ENCODE peak calls at places on chromosome 20, in eight cellular contexts. One of them, this sample, is unnamed.

GRCh38 chr20:58719258-58719657 is 26.7 kb downstream of the NPEPL1 start:
- DNase-seq in WTC11: peak; percentile 2
- DNase-seq in GM12878: no peak
- DNase-seq in A549: no peak
- DNase-seq in endothelial cell of umbilical vein: no peak
- DNase-seq in SK-N-SH: no peak
- DNase-seq in HCT116: no peak
- DNase-seq in HepG2: no peak
- DNase-seq in this sample: peak; percentile 0

GRCh38 chr20:50317644-50318043 is 127.0 kb downstream of the CEBPB start:
- DNase-seq in HepG2: no peak
- DNase-seq in HCT116: no peak
- DNase-seq in endothelial cell of umbilical vein: no peak
- DNase-seq in WTC11: no peak
- DNase-seq in GM12878: no peak
- DNase-seq in SK-N-SH: no peak
- DNase-seq in A549: no peak
- DNase-seq in this sample: no peak

GRCh38 chr20:1301031-1301529 is 27.9 kb downstream of the SDCBP2 start:
- DNase-seq in GM12878: no peak
- DNase-seq in SK-N-SH: no peak
- DNase-seq in HepG2: no peak
- DNase-seq in endothelial cell of umbilical vein: peak; percentile 64
- DNase-seq in A549: peak; percentile 31
- DNase-seq in HCT116: peak; percentile 18
- DNase-seq in WTC11: no peak
- DNase-seq in this sample: peak; percentile 77

GRCh38 chr20:5119143-5119434 is 669 bp downstream of the PCNA start:
- DNase-seq in endothelial cell of umbilical vein: no peak
- DNase-seq in HepG2: no peak
- DNase-seq in GM12878: no peak
- DNase-seq in WTC11: no peak
- DNase-seq in HCT116: no peak
- DNase-seq in A549: no peak
- DNase-seq in SK-N-SH: no peak
- DNase-seq in this sample: no peak

GRCh38 chr20:1827974-1828785 is 67.0 kb upstream of the SIRPA start:
- DNase-seq in HepG2: peak; percentile 99
- DNase-seq in HCT116: peak; percentile 24
- DNase-seq in WTC11: no peak
- DNase-seq in SK-N-SH: no peak
- DNase-seq in GM12878: no peak
- DNase-seq in endothelial cell of umbilical vein: no peak
- DNase-seq in A549: peak; percentile 58
- DNase-seq in this sample: no peak

GRCh38 chr20:22098451-22098850 is 393.0 kb downstream of the PAX1 start:
- DNase-seq in SK-N-SH: no peak
- DNase-seq in HepG2: no peak
- DNase-seq in A549: no peak
- DNase-seq in GM12878: no peak
- DNase-seq in HCT116: no peak
- DNase-seq in endothelial cell of umbilical vein: no peak
- DNase-seq in WTC11: no peak
- DNase-seq in this sample: no peak

GRCh38 chr20:49986049-49986448 is 3.3 kb downstream of the SNAI1 start:
- DNase-seq in SK-N-SH: no peak
- DNase-seq in GM12878: no peak
- DNase-seq in endothelial cell of umbilical vein: no peak
- DNase-seq in A549: no peak
- DNase-seq in WTC11: no peak
- DNase-seq in HCT116: no peak
- DNase-seq in HepG2: no peak
- DNase-seq in this sample: no peak

GRCh38 chr20:6673071-6673470 is 94.4 kb upstream of the BMP2 start:
- DNase-seq in HepG2: no peak
- DNase-seq in HCT116: no peak
- DNase-seq in SK-N-SH: no peak
- DNase-seq in WTC11: no peak
- DNase-seq in A549: no peak
- DNase-seq in GM12878: no peak
- DNase-seq in endothelial cell of umbilical vein: peak; percentile 97
- DNase-seq in this sample: no peak

GRCh38 chr20:31661625-31662371 is 24.1 kb downstream of the COX4I2 start:
- DNase-seq in GM12878: no peak
- DNase-seq in HCT116: peak; percentile 40
- DNase-seq in endothelial cell of umbilical vein: peak; percentile 75
- DNase-seq in SK-N-SH: peak; percentile 91
- DNase-seq in A549: peak; percentile 83
- DNase-seq in HepG2: peak; percentile 76
- DNase-seq in WTC11: peak; percentile 87
- DNase-seq in this sample: peak; percentile 77

GRCh38 chr20:37336369-37337207 is 9.4 kb upstream of the SRC start:
- DNase-seq in endothelial cell of umbilical vein: no peak
- DNase-seq in SK-N-SH: peak; percentile 79
- DNase-seq in HCT116: no peak
- DNase-seq in HepG2: no peak
- DNase-seq in A549: no peak
- DNase-seq in WTC11: peak; percentile 58
- DNase-seq in GM12878: peak; percentile 94
- DNase-seq in this sample: peak; percentile 98

GRCh38 chr20:6654490-6655247 is 112.8 kb upstream of the BMP2 start:
- DNase-seq in WTC11: no peak
- DNase-seq in SK-N-SH: no peak
- DNase-seq in endothelial cell of umbilical vein: no peak
- DNase-seq in GM12878: no peak
- DNase-seq in A549: no peak
- DNase-seq in HCT116: no peak
- DNase-seq in HepG2: no peak
- DNase-seq in this sample: peak; percentile 43

GRCh38 chr20:38138086-38138777 is 26.8 kb downstream of the TGM2 start:
- DNase-seq in WTC11: peak; percentile 5
- DNase-seq in HepG2: no peak
- DNase-seq in GM12878: no peak
- DNase-seq in endothelial cell of umbilical vein: no peak
- DNase-seq in A549: no peak
- DNase-seq in SK-N-SH: no peak
- DNase-seq in HCT116: no peak
- DNase-seq in this sample: no peak

GRCh38 chr20:25457886-25458680 is 50.6 kb downstream of the GINS1 start:
- DNase-seq in GM12878: no peak
- DNase-seq in HepG2: no peak
- DNase-seq in WTC11: no peak
- DNase-seq in HCT116: no peak
- DNase-seq in endothelial cell of umbilical vein: no peak
- DNase-seq in SK-N-SH: no peak
- DNase-seq in A549: no peak
- DNase-seq in this sample: no peak

GRCh38 chr20:38084425-38084951 is 50.9 kb downstream of the RPRD1B start:
- DNase-seq in GM12878: no peak
- DNase-seq in A549: peak; percentile 29
- DNase-seq in HepG2: peak; percentile 79
- DNase-seq in SK-N-SH: no peak
- DNase-seq in WTC11: no peak
- DNase-seq in HCT116: no peak
- DNase-seq in endothelial cell of umbilical vein: peak; percentile 91
- DNase-seq in this sample: no peak

GRCh38 chr20:47440857-47441773 is 60.6 kb upstream of the NCOA3 start:
- DNase-seq in SK-N-SH: no peak
- DNase-seq in HCT116: no peak
- DNase-seq in WTC11: no peak
- DNase-seq in A549: peak; percentile 93
- DNase-seq in GM12878: no peak
- DNase-seq in HepG2: peak; percentile 45
- DNase-seq in endothelial cell of umbilical vein: no peak
- DNase-seq in this sample: no peak
- TF ChIP-seq MAX in SK-N-SH: peak; percentile 48
- TF ChIP-seq MAX in HCT116: peak; percentile 66
- TF ChIP-seq MAX in WTC11: no peak
- TF ChIP-seq MAX in A549: peak; percentile 92
- TF ChIP-seq MAX in GM12878: no peak
- TF ChIP-seq MAX in HepG2: no peak
- TF ChIP-seq MAX in endothelial cell of umbilical vein: no peak
- TF ChIP-seq MAX in this sample: no peak

GRCh38 chr20:54173653-54174451 is at the start of gene CYP24A1:
- DNase-seq in A549: peak; percentile 98
- DNase-seq in WTC11: peak; percentile 45
- DNase-seq in HepG2: peak; percentile 80
- DNase-seq in endothelial cell of umbilical vein: no peak
- DNase-seq in HCT116: no peak
- DNase-seq in GM12878: no peak
- DNase-seq in SK-N-SH: peak; percentile 52
- DNase-seq in this sample: peak; percentile 61
- TF ChIP-seq MAX in A549: peak; percentile 83
- TF ChIP-seq MAX in WTC11: peak; percentile 90
- TF ChIP-seq MAX in HepG2: peak; percentile 72
- TF ChIP-seq MAX in endothelial cell of umbilical vein: no peak
- TF ChIP-seq MAX in HCT116: peak; percentile 68
- TF ChIP-seq MAX in GM12878: no peak
- TF ChIP-seq MAX in SK-N-SH: peak; percentile 50
- TF ChIP-seq MAX in this sample: no peak

GRCh38 chr20:20297752-20298151 is 70.2 kb upstream of the INSM1 start:
- DNase-seq in A549: no peak
- DNase-seq in endothelial cell of umbilical vein: no peak
- DNase-seq in SK-N-SH: no peak
- DNase-seq in WTC11: no peak
- DNase-seq in GM12878: no peak
- DNase-seq in HCT116: no peak
- DNase-seq in HepG2: no peak
- DNase-seq in this sample: no peak
- TF ChIP-seq MAX in A549: no peak
- TF ChIP-seq MAX in endothelial cell of umbilical vein: no peak
- TF ChIP-seq MAX in SK-N-SH: no peak
- TF ChIP-seq MAX in WTC11: no peak
- TF ChIP-seq MAX in GM12878: no peak
- TF ChIP-seq MAX in HCT116: no peak
- TF ChIP-seq MAX in HepG2: no peak
- TF ChIP-seq MAX in this sample: no peak

GRCh38 chr20:20547876-20548266 is 164.6 kb downstream of the RALGAPA2 start:
- DNase-seq in GM12878: no peak
- DNase-seq in HCT116: no peak
- DNase-seq in WTC11: no peak
- DNase-seq in SK-N-SH: no peak
- DNase-seq in endothelial cell of umbilical vein: no peak
- DNase-seq in HepG2: no peak
- DNase-seq in A549: no peak
- DNase-seq in this sample: no peak

GRCh38 chr20:20548527-20549266 is 163.7 kb downstream of the RALGAPA2 start:
- DNase-seq in WTC11: no peak
- DNase-seq in A549: no peak
- DNase-seq in GM12878: no peak
- DNase-seq in SK-N-SH: no peak
- DNase-seq in HCT116: no peak
- DNase-seq in endothelial cell of umbilical vein: no peak
- DNase-seq in HepG2: peak; percentile 85
- DNase-seq in this sample: no peak

GRCh38 chr20:20549699-20550098 is 162.7 kb downstream of the RALGAPA2 start:
- DNase-seq in endothelial cell of umbilical vein: no peak
- DNase-seq in HCT116: peak; percentile 71
- DNase-seq in WTC11: no peak
- DNase-seq in A549: peak; percentile 17
- DNase-seq in GM12878: no peak
- DNase-seq in HepG2: peak; percentile 31
- DNase-seq in SK-N-SH: no peak
- DNase-seq in this sample: peak; percentile 33

GRCh38 chr20:20547221-20547875 is 165.1 kb downstream of the RALGAPA2 start:
- DNase-seq in endothelial cell of umbilical vein: no peak
- DNase-seq in HCT116: no peak
- DNase-seq in A549: no peak
- DNase-seq in SK-N-SH: no peak
- DNase-seq in HepG2: peak; percentile 70
- DNase-seq in WTC11: no peak
- DNase-seq in GM12878: no peak
- DNase-seq in this sample: peak; percentile 32

GRCh38 chr20:20549267-20549612 is 163.2 kb downstream of the RALGAPA2 start:
- DNase-seq in HCT116: no peak
- DNase-seq in WTC11: no peak
- DNase-seq in endothelial cell of umbilical vein: no peak
- DNase-seq in GM12878: no peak
- DNase-seq in HepG2: no peak
- DNase-seq in SK-N-SH: no peak
- DNase-seq in A549: no peak
- DNase-seq in this sample: no peak
- TF ChIP-seq MAX in HCT116: no peak
- TF ChIP-seq MAX in WTC11: no peak
- TF ChIP-seq MAX in endothelial cell of umbilical vein: no peak
- TF ChIP-seq MAX in GM12878: no peak
- TF ChIP-seq MAX in HepG2: no peak
- TF ChIP-seq MAX in SK-N-SH: no peak
- TF ChIP-seq MAX in A549: no peak
- TF ChIP-seq MAX in this sample: no peak

GRCh38 chr20:33933469-33933909 is 60.2 kb upstream of the RALY start:
- DNase-seq in HepG2: peak; percentile 87
- DNase-seq in HCT116: peak; percentile 48
- DNase-seq in endothelial cell of umbilical vein: no peak
- DNase-seq in WTC11: peak; percentile 71
- DNase-seq in A549: peak; percentile 69
- DNase-seq in SK-N-SH: peak; percentile 52
- DNase-seq in GM12878: no peak
- DNase-seq in this sample: peak; percentile 81
- TF ChIP-seq MAX in HepG2: peak; percentile 41
- TF ChIP-seq MAX in HCT116: no peak
- TF ChIP-seq MAX in endothelial cell of umbilical vein: no peak
- TF ChIP-seq MAX in WTC11: no peak
- TF ChIP-seq MAX in A549: no peak
- TF ChIP-seq MAX in SK-N-SH: no peak
- TF ChIP-seq MAX in GM12878: no peak
- TF ChIP-seq MAX in this sample: peak; percentile 53

DNA sequence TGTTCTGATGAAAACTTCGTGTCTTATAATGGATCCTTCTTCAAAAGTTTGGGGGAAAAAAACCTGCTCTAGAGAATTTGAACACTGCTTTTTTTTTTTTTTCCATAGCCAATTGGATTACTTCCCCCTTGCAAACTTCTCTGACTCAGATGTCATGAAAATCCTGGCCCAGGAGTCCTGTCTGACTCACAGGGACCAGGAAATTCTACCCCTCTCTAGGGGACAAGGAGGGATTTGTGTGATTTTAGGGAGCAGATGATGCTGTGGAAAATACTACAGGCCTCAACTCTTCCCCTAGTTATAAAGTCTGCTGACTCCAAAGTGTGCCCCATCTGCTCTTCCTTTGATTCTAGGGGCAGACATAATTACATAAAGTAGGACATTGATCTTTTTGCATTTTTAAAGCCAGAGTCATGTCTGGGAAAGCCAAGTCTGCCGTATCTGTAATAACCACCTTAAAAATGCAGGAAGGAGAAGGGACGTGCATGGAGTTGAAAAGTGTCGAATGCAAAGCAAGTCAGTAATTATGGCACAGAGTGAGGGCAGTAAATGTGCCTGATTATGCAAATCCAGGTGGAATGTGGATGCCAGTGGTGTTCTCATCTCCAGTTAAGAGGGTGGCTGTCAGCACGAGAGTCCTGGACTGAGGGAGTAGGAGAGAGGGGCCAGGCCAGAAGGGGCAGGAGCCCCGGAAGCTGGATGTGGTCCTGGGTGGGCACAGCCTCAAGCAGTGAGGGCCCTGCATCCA is 144.3 kb upstream of the SULF2 start:
- DNase-seq in WTC11: no peak
- DNase-seq in SK-N-SH: no peak
- DNase-seq in HCT116: peak; percentile 41
- DNase-seq in HepG2: no peak
- DNase-seq in A549: no peak
- DNase-seq in GM12878: no peak
- DNase-seq in endothelial cell of umbilical vein: peak; percentile 12
- DNase-seq in this sample: no peak
- TF ChIP-seq MAX in WTC11: no peak
- TF ChIP-seq MAX in SK-N-SH: no peak
- TF ChIP-seq MAX in HCT116: no peak
- TF ChIP-seq MAX in HepG2: no peak
- TF ChIP-seq MAX in A549: no peak
- TF ChIP-seq MAX in GM12878: no peak
- TF ChIP-seq MAX in endothelial cell of umbilical vein: no peak
- TF ChIP-seq MAX in this sample: no peak

This sample was measured in NB4.